ENCODE peak calls at places on chromosomes 13 and 19, in nine cellular contexts. One of them, this sample, is unnamed.

GRCh38 chr13:99859178-99860177 is 112.1 kb downstream of the ZIC5 start:
- DNase-seq in uterus: no peak
- DNase-seq in CD8-positive, alpha-beta T cell: no peak
- DNase-seq in pancreas: no peak
- DNase-seq in heart right ventricle: no peak
- DNase-seq in colonic mucosa: peak; percentile 32
- DNase-seq in GM06990: peak; percentile 22
- DNase-seq in transverse colon: peak; percentile 31
- DNase-seq in kidney: no peak
- DNase-seq in this sample: no peak

GRCh38 chr13:109785892-109786450 is 412 bp downstream of the IRS2 start:
- DNase-seq in uterus: no peak
- DNase-seq in CD8-positive, alpha-beta T cell: no peak
- DNase-seq in pancreas: no peak
- DNase-seq in heart right ventricle: no peak
- DNase-seq in colonic mucosa: no peak
- DNase-seq in GM06990: no peak
- DNase-seq in transverse colon: no peak
- DNase-seq in kidney: no peak
- DNase-seq in this sample: peak; percentile 79

GRCh38 chr13:48562296-48563066 is 29.6 kb upstream of the RCBTB2 start:
- DNase-seq in uterus: no peak
- DNase-seq in CD8-positive, alpha-beta T cell: peak; percentile 49
- DNase-seq in pancreas: no peak
- DNase-seq in heart right ventricle: no peak
- DNase-seq in colonic mucosa: no peak
- DNase-seq in GM06990: peak; percentile 79
- DNase-seq in transverse colon: peak; percentile 33
- DNase-seq in kidney: no peak
- DNase-seq in this sample: no peak

GRCh38 chr13:102045713-102046112 is 356.1 kb downstream of the FGF14 start:
- DNase-seq in uterus: no peak
- DNase-seq in CD8-positive, alpha-beta T cell: no peak
- DNase-seq in pancreas: no peak
- DNase-seq in heart right ventricle: no peak
- DNase-seq in colonic mucosa: no peak
- DNase-seq in GM06990: no peak
- DNase-seq in transverse colon: no peak
- DNase-seq in kidney: no peak
- DNase-seq in this sample: no peak

GRCh38 chr19:49601482-49602038 is 10.6 kb downstream of the PRR12 start:
- DNase-seq in uterus: no peak
- DNase-seq in CD8-positive, alpha-beta T cell: no peak
- DNase-seq in pancreas: no peak
- DNase-seq in heart right ventricle: no peak
- DNase-seq in colonic mucosa: no peak
- DNase-seq in GM06990: no peak
- DNase-seq in transverse colon: no peak
- DNase-seq in kidney: no peak
- DNase-seq in this sample: peak; percentile 47

GRCh38 chr19:10009269-10009665 is 1.0 kb downstream of the COL5A3 start:
- DNase-seq in uterus: peak; percentile 79
- DNase-seq in CD8-positive, alpha-beta T cell: peak; percentile 9
- DNase-seq in pancreas: peak; percentile 25
- DNase-seq in heart right ventricle: peak; percentile 84
- DNase-seq in colonic mucosa: peak; percentile 61
- DNase-seq in GM06990: no peak
- DNase-seq in transverse colon: peak; percentile 59
- DNase-seq in kidney: peak; percentile 87
- DNase-seq in this sample: peak; percentile 99

GRCh38 chr13:27367570-27367969 is 56.8 kb upstream of the GTF3A start:
- DNase-seq in uterus: no peak
- DNase-seq in CD8-positive, alpha-beta T cell: no peak
- DNase-seq in pancreas: peak; percentile 66
- DNase-seq in heart right ventricle: no peak
- DNase-seq in colonic mucosa: no peak
- DNase-seq in GM06990: no peak
- DNase-seq in transverse colon: no peak
- DNase-seq in kidney: no peak
- DNase-seq in this sample: no peak

GRCh38 chr13:28754698-28755545 is 36.2 kb upstream of the SLC46A3 start:
- DNase-seq in uterus: peak; percentile 43
- DNase-seq in CD8-positive, alpha-beta T cell: no peak
- DNase-seq in pancreas: no peak
- DNase-seq in heart right ventricle: peak; percentile 71
- DNase-seq in colonic mucosa: peak; percentile 47
- DNase-seq in GM06990: peak; percentile 9
- DNase-seq in transverse colon: no peak
- DNase-seq in kidney: peak; percentile 72
- DNase-seq in this sample: peak; percentile 56

GRCh38 chr13:75902166-75903104 is 266.3 kb downstream of the LMO7 start:
- DNase-seq in uterus: no peak
- DNase-seq in CD8-positive, alpha-beta T cell: no peak
- DNase-seq in pancreas: no peak
- DNase-seq in heart right ventricle: no peak
- DNase-seq in colonic mucosa: no peak
- DNase-seq in GM06990: no peak
- DNase-seq in transverse colon: no peak
- DNase-seq in kidney: no peak
- DNase-seq in this sample: no peak

GRCh38 chr13:113923376-113924063 is 50.4 kb downstream of the C13orf46 start:
- DNase-seq in uterus: no peak
- DNase-seq in CD8-positive, alpha-beta T cell: no peak
- DNase-seq in pancreas: no peak
- DNase-seq in heart right ventricle: no peak
- DNase-seq in colonic mucosa: no peak
- DNase-seq in GM06990: no peak
- DNase-seq in transverse colon: no peak
- DNase-seq in kidney: peak; percentile 10
- DNase-seq in this sample: no peak

GRCh38 chr19:12163841-12164240 is 945 bp downstream of the ZNF136 start:
- DNase-seq in uterus: no peak
- DNase-seq in CD8-positive, alpha-beta T cell: no peak
- DNase-seq in pancreas: no peak
- DNase-seq in heart right ventricle: no peak
- DNase-seq in colonic mucosa: no peak
- DNase-seq in GM06990: no peak
- DNase-seq in transverse colon: no peak
- DNase-seq in kidney: no peak
- DNase-seq in this sample: peak; percentile 36

GRCh38 chr13:50244913-50245574 is 229.8 kb downstream of the KCNRG start:
- DNase-seq in uterus: no peak
- DNase-seq in CD8-positive, alpha-beta T cell: no peak
- DNase-seq in pancreas: no peak
- DNase-seq in heart right ventricle: no peak
- DNase-seq in colonic mucosa: peak; percentile 32
- DNase-seq in GM06990: peak; percentile 60
- DNase-seq in transverse colon: no peak
- DNase-seq in kidney: no peak
- DNase-seq in this sample: no peak

GRCh38 chr19:55640043-55640576 is 692 bp upstream of the ZNF580 start:
- DNase-seq in uterus: no peak
- DNase-seq in CD8-positive, alpha-beta T cell: peak; percentile 58
- DNase-seq in pancreas: peak; percentile 60
- DNase-seq in heart right ventricle: peak; percentile 54
- DNase-seq in colonic mucosa: peak; percentile 60
- DNase-seq in GM06990: peak; percentile 88
- DNase-seq in transverse colon: peak; percentile 73
- DNase-seq in kidney: peak; percentile 93
- DNase-seq in this sample: peak; percentile 76

GRCh38 chr13:109362606-109363005 is 423.8 kb downstream of the IRS2 start:
- DNase-seq in uterus: no peak
- DNase-seq in CD8-positive, alpha-beta T cell: no peak
- DNase-seq in pancreas: no peak
- DNase-seq in heart right ventricle: no peak
- DNase-seq in colonic mucosa: no peak
- DNase-seq in GM06990: no peak
- DNase-seq in transverse colon: no peak
- DNase-seq in kidney: no peak
- DNase-seq in this sample: no peak

DNA sequence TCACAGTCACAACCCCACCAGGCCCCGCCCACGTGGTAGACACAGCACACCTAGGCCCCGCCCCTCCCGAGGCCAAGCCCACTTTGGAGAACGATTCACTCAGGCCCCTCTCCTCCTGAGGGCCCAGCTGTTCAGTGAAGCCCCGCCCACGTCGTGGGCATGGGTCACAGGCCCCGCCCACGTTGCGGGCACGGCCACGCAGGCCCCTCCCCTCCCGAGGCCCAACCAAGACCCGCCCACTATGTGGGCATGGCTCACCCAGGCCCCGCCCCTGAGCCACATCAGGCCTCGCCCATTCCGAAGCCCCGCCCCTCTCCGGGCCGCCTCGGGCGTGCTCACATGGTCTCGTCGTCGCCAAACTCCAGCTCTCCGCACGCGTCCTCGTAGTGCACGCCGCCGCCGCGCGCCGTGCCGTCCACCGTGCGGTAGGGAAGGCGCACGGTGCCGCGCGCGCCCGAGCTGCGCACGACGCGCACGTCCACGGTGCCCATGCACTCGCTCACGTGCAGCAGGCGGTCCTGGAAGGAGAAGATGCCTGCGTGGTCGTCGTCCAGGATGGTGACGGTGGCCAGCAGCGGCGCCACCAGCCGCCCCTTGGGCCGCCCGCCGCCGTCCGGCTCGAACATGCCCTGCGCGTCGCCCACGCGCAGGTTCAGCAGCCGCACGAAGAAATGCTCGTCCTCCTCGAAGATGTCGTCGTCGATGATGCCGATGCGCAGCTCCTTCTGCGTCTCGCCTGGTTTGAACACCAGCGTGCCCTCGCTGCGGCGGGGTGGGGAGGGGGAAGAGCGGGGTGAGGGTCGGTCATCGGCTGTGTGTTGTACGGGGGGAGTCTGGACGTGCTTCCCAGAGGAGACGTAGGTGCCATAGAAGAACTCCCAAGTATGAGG is 24.0 kb downstream of the SLC8A2 start:
- DNase-seq in uterus: peak; percentile 41
- DNase-seq in CD8-positive, alpha-beta T cell: no peak
- DNase-seq in pancreas: no peak
- DNase-seq in heart right ventricle: no peak
- DNase-seq in colonic mucosa: peak; percentile 71
- DNase-seq in GM06990: no peak
- DNase-seq in transverse colon: peak; percentile 41
- DNase-seq in kidney: peak; percentile 83
- DNase-seq in this sample: peak; percentile 98
- H3K4me3 ChIP-seq in uterus: no peak overlapping the region
- H3K4me3 ChIP-seq in CD8-positive, alpha-beta T cell: peak overlapping the region; percentile 40
- H3K4me3 ChIP-seq in pancreas: no peak overlapping the region
- H3K4me3 ChIP-seq in heart right ventricle: no peak overlapping the region
- H3K4me3 ChIP-seq in colonic mucosa: no peak overlapping the region
- H3K4me3 ChIP-seq in GM06990: no peak overlapping the region
- H3K4me3 ChIP-seq in transverse colon: peak overlapping the region; percentile 13
- H3K4me3 ChIP-seq in kidney: no peak overlapping the region
- H3K4me3 ChIP-seq in this sample: peak overlapping the region; percentile 61

GRCh38 chr19:19226663-19227062 is 14.9 kb downstream of the NCAN start:
- DNase-seq in uterus: no peak
- DNase-seq in CD8-positive, alpha-beta T cell: no peak
- DNase-seq in pancreas: no peak
- DNase-seq in heart right ventricle: no peak
- DNase-seq in colonic mucosa: no peak
- DNase-seq in GM06990: no peak
- DNase-seq in transverse colon: no peak
- DNase-seq in kidney: no peak
- DNase-seq in this sample: peak; percentile 65
- H3K36me3 ChIP-seq in uterus: no peaks in the 10 kb centered on the region
- H3K36me3 ChIP-seq in CD8-positive, alpha-beta T cell: no peaks in the 10 kb centered on the region
- H3K36me3 ChIP-seq in pancreas: no peaks in the 10 kb centered on the region
- H3K36me3 ChIP-seq in heart right ventricle: no peaks in the 10 kb centered on the region
- H3K36me3 ChIP-seq in colonic mucosa: no peaks in the 10 kb centered on the region
- H3K36me3 ChIP-seq in GM06990: no peaks in the 10 kb centered on the region
- H3K36me3 ChIP-seq in transverse colon: no peaks in the 10 kb centered on the region
- H3K36me3 ChIP-seq in kidney: no peaks in the 10 kb centered on the region
- H3K36me3 ChIP-seq in this sample: no peaks in the 10 kb centered on the region

DNA sequence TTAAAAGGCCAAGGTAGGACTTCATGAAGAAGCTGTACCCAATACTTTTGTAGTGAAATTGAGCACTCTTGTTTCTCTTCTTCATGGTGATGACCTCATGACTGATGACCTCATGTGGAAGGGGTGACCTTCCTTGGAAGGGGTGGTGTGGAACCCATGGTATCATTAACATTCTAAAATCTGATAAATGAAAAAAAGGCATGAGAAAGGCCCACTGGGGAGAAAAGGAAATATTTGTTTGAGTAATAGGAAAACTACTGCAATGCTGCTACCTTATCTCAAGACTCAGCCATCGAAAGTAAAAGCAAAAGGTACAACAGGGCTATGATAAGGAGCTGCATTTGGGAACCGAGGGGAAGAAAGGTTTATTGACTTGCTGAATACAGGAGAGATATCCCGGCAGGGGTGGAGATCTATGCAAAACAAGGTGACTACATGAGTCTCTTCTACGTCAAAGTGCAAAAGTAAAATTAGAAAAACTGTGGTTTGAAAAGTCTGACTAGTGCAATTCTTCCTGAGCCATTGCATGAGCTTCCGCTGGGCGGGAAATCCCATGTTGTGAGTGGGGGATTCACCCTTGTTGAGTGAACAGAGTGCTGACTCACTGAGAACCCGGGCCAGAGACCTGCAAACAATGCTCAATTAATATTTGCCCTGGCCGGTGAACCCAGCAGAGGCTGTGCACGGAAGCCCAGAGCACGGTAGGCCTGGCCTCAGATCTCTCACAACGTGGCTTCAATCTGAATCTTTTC is 138.9 kb upstream of the RFC3 start:
- DNase-seq in uterus: peak; percentile 39
- DNase-seq in CD8-positive, alpha-beta T cell: peak; percentile 16
- DNase-seq in pancreas: peak; percentile 88
- DNase-seq in heart right ventricle: peak; percentile 75
- DNase-seq in colonic mucosa: peak; percentile 45
- DNase-seq in GM06990: peak; percentile 79
- DNase-seq in transverse colon: peak; percentile 62
- DNase-seq in kidney: peak; percentile 83
- DNase-seq in this sample: peak; percentile 19
- H3K4me3 ChIP-seq in uterus: no peak overlapping the region
- H3K4me3 ChIP-seq in CD8-positive, alpha-beta T cell: no peak overlapping the region
- H3K4me3 ChIP-seq in pancreas: no peak overlapping the region
- H3K4me3 ChIP-seq in heart right ventricle: peak overlapping the region; percentile 17
- H3K4me3 ChIP-seq in colonic mucosa: no peak overlapping the region
- H3K4me3 ChIP-seq in GM06990: peak overlapping the region; percentile 60
- H3K4me3 ChIP-seq in transverse colon: peak overlapping the region; percentile 5
- H3K4me3 ChIP-seq in kidney: no peak overlapping the region
- H3K4me3 ChIP-seq in this sample: no peak overlapping the region

DNA sequence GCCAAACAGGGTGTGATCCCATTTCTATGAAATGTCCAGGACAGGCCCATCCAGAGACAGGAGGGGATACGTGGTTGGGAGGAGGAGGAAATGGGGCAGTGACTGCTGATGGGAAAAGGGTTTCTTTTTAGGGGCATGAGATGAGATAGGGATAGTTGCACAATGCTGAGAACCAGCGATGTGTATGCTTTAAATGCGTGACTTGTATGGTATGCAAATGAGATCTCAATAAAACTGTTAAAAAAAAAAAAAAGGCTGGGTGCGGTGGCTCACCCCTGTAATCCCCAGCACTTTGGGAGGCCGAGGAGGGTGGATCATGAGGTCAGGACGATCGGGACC is 9.8 kb upstream of the TICAM1 start:
- DNase-seq in uterus: no peak
- DNase-seq in CD8-positive, alpha-beta T cell: no peak
- DNase-seq in pancreas: no peak
- DNase-seq in heart right ventricle: no peak
- DNase-seq in colonic mucosa: no peak
- DNase-seq in GM06990: no peak
- DNase-seq in transverse colon: no peak
- DNase-seq in kidney: no peak
- DNase-seq in this sample: no peak
- H3K36me3 ChIP-seq in uterus: no peaks in the 10 kb centered on the region
- H3K36me3 ChIP-seq in CD8-positive, alpha-beta T cell: peaks cover 4% of the 10 kb centered on the region
- H3K36me3 ChIP-seq in pancreas: peaks cover 12% of the 10 kb centered on the region
- H3K36me3 ChIP-seq in heart right ventricle: no peaks in the 10 kb centered on the region
- H3K36me3 ChIP-seq in colonic mucosa: no peaks in the 10 kb centered on the region
- H3K36me3 ChIP-seq in GM06990: peaks cover 8% of the 10 kb centered on the region
- H3K36me3 ChIP-seq in transverse colon: peaks cover 4% of the 10 kb centered on the region
- H3K36me3 ChIP-seq in kidney: no peaks in the 10 kb centered on the region
- H3K36me3 ChIP-seq in this sample: peaks cover 12% of the 10 kb centered on the region